ENCODE peak calls at places on chromosomes 3 and 15, in eight cellular contexts. One of them, this sample, is unnamed.

GRCh38 chr3:23748398-23749110 is 57.2 kb upstream of the UBE2E1 start:
- DNase-seq in fibroblast of the aortic adventitia: peak; percentile 79
- DNase-seq in frontal cortex: no peak
- DNase-seq in HT-29: no peak
- DNase-seq in activated CD4-positive, alpha-beta T cell treated with anti-CD3 and anti-CD28 coated beads, Interleukin-2, amount 50 U/mL, for 4 hours: no peak
- DNase-seq in AG09309: peak; percentile 52
- DNase-seq in GM06990: no peak
- DNase-seq in AG04450: no peak
- DNase-seq in this sample: no peak

GRCh38 chr3:188207941-188208750 is 54.2 kb downstream of the LPP start:
- DNase-seq in fibroblast of the aortic adventitia: no peak
- DNase-seq in frontal cortex: no peak
- DNase-seq in HT-29: no peak
- DNase-seq in activated CD4-positive, alpha-beta T cell treated with anti-CD3 and anti-CD28 coated beads, Interleukin-2, amount 50 U/mL, for 4 hours: no peak
- DNase-seq in AG09309: no peak
- DNase-seq in GM06990: no peak
- DNase-seq in AG04450: no peak
- DNase-seq in this sample: peak; percentile 54

GRCh38 chr3:33439421-33440327 is 531 bp downstream of the UBP1 start:
- DNase-seq in fibroblast of the aortic adventitia: peak; percentile 33
- DNase-seq in frontal cortex: peak; percentile 66
- DNase-seq in HT-29: peak; percentile 54
- DNase-seq in activated CD4-positive, alpha-beta T cell treated with anti-CD3 and anti-CD28 coated beads, Interleukin-2, amount 50 U/mL, for 4 hours: peak; percentile 35
- DNase-seq in AG09309: no peak
- DNase-seq in GM06990: peak; percentile 76
- DNase-seq in AG04450: no peak
- DNase-seq in this sample: peak; percentile 76

GRCh38 chr15:78930577-78931388 is 14.1 kb downstream of the CTSH start:
- DNase-seq in fibroblast of the aortic adventitia: peak; percentile 93
- DNase-seq in frontal cortex: no peak
- DNase-seq in HT-29: peak; percentile 98
- DNase-seq in activated CD4-positive, alpha-beta T cell treated with anti-CD3 and anti-CD28 coated beads, Interleukin-2, amount 50 U/mL, for 4 hours: no peak
- DNase-seq in AG09309: peak; percentile 88
- DNase-seq in GM06990: no peak
- DNase-seq in AG04450: peak; percentile 49
- DNase-seq in this sample: peak; percentile 54

GRCh38 chr3:176766862-176767261 is 430.4 kb downstream of the TBL1XR1 start:
- DNase-seq in fibroblast of the aortic adventitia: no peak
- DNase-seq in frontal cortex: no peak
- DNase-seq in HT-29: no peak
- DNase-seq in activated CD4-positive, alpha-beta T cell treated with anti-CD3 and anti-CD28 coated beads, Interleukin-2, amount 50 U/mL, for 4 hours: no peak
- DNase-seq in AG09309: no peak
- DNase-seq in GM06990: no peak
- DNase-seq in AG04450: no peak
- DNase-seq in this sample: no peak

GRCh38 chr3:72891053-72891855 is 3.4 kb downstream of the GXYLT2 start:
- DNase-seq in fibroblast of the aortic adventitia: peak; percentile 100
- DNase-seq in frontal cortex: no peak
- DNase-seq in HT-29: no peak
- DNase-seq in activated CD4-positive, alpha-beta T cell treated with anti-CD3 and anti-CD28 coated beads, Interleukin-2, amount 50 U/mL, for 4 hours: no peak
- DNase-seq in AG09309: peak; percentile 96
- DNase-seq in GM06990: no peak
- DNase-seq in AG04450: peak; percentile 100
- DNase-seq in this sample: peak; percentile 75

GRCh38 chr15:43219929-43220886 is 610 bp downstream of the EPB42 start:
- DNase-seq in fibroblast of the aortic adventitia: no peak
- DNase-seq in frontal cortex: no peak
- DNase-seq in HT-29: no peak
- DNase-seq in activated CD4-positive, alpha-beta T cell treated with anti-CD3 and anti-CD28 coated beads, Interleukin-2, amount 50 U/mL, for 4 hours: no peak
- DNase-seq in AG09309: no peak
- DNase-seq in GM06990: no peak
- DNase-seq in AG04450: no peak
- DNase-seq in this sample: no peak

GRCh38 chr3:38468811-38469210 is 15.1 kb downstream of the ACVR2B start:
- DNase-seq in fibroblast of the aortic adventitia: no peak
- DNase-seq in frontal cortex: no peak
- DNase-seq in HT-29: no peak
- DNase-seq in activated CD4-positive, alpha-beta T cell treated with anti-CD3 and anti-CD28 coated beads, Interleukin-2, amount 50 U/mL, for 4 hours: no peak
- DNase-seq in AG09309: no peak
- DNase-seq in GM06990: no peak
- DNase-seq in AG04450: no peak
- DNase-seq in this sample: no peak

GRCh38 chr3:189143321-189143720 is 28.4 kb upstream of the TPRG1 start:
- DNase-seq in fibroblast of the aortic adventitia: no peak
- DNase-seq in frontal cortex: no peak
- DNase-seq in HT-29: no peak
- DNase-seq in activated CD4-positive, alpha-beta T cell treated with anti-CD3 and anti-CD28 coated beads, Interleukin-2, amount 50 U/mL, for 4 hours: no peak
- DNase-seq in AG09309: no peak
- DNase-seq in GM06990: no peak
- DNase-seq in AG04450: no peak
- DNase-seq in this sample: no peak

GRCh38 chr15:100383302-100384107 is 41.7 kb upstream of the ADAMTS17 start:
- DNase-seq in fibroblast of the aortic adventitia: peak; percentile 2
- DNase-seq in frontal cortex: peak; percentile 24
- DNase-seq in HT-29: peak; percentile 57
- DNase-seq in activated CD4-positive, alpha-beta T cell treated with anti-CD3 and anti-CD28 coated beads, Interleukin-2, amount 50 U/mL, for 4 hours: no peak
- DNase-seq in AG09309: no peak
- DNase-seq in GM06990: no peak
- DNase-seq in AG04450: no peak
- DNase-seq in this sample: peak; percentile 64

GRCh38 chr3:31748281-31749245 is 215.8 kb downstream of the STT3B start:
- DNase-seq in fibroblast of the aortic adventitia: no peak
- DNase-seq in frontal cortex: no peak
- DNase-seq in HT-29: no peak
- DNase-seq in activated CD4-positive, alpha-beta T cell treated with anti-CD3 and anti-CD28 coated beads, Interleukin-2, amount 50 U/mL, for 4 hours: no peak
- DNase-seq in AG09309: no peak
- DNase-seq in GM06990: no peak
- DNase-seq in AG04450: no peak
- DNase-seq in this sample: peak; percentile 69

GRCh38 chr3:59654953-59655430 is 605.2 kb upstream of the CFAP20DC start:
- DNase-seq in fibroblast of the aortic adventitia: no peak
- DNase-seq in frontal cortex: no peak
- DNase-seq in HT-29: no peak
- DNase-seq in activated CD4-positive, alpha-beta T cell treated with anti-CD3 and anti-CD28 coated beads, Interleukin-2, amount 50 U/mL, for 4 hours: no peak
- DNase-seq in AG09309: no peak
- DNase-seq in GM06990: no peak
- DNase-seq in AG04450: no peak
- DNase-seq in this sample: no peak

GRCh38 chr15:76678766-76679165 is 226.4 kb downstream of the SCAPER start:
- DNase-seq in fibroblast of the aortic adventitia: peak; percentile 49
- DNase-seq in frontal cortex: no peak
- DNase-seq in HT-29: no peak
- DNase-seq in activated CD4-positive, alpha-beta T cell treated with anti-CD3 and anti-CD28 coated beads, Interleukin-2, amount 50 U/mL, for 4 hours: no peak
- DNase-seq in AG09309: peak; percentile 8
- DNase-seq in GM06990: no peak
- DNase-seq in AG04450: no peak
- DNase-seq in this sample: peak; percentile 29

GRCh38 chr15:43318990-43319771 is 11.2 kb downstream of the LCMT2 start:
- DNase-seq in fibroblast of the aortic adventitia: no peak
- DNase-seq in frontal cortex: no peak
- DNase-seq in HT-29: no peak
- DNase-seq in activated CD4-positive, alpha-beta T cell treated with anti-CD3 and anti-CD28 coated beads, Interleukin-2, amount 50 U/mL, for 4 hours: no peak
- DNase-seq in AG09309: no peak
- DNase-seq in GM06990: no peak
- DNase-seq in AG04450: no peak
- DNase-seq in this sample: peak; percentile 13

GRCh38 chr3:9779721-9780450 is 10.1 kb upstream of the CAMK1 start:
- DNase-seq in fibroblast of the aortic adventitia: no peak
- DNase-seq in frontal cortex: no peak
- DNase-seq in HT-29: no peak
- DNase-seq in activated CD4-positive, alpha-beta T cell treated with anti-CD3 and anti-CD28 coated beads, Interleukin-2, amount 50 U/mL, for 4 hours: no peak
- DNase-seq in AG09309: no peak
- DNase-seq in GM06990: peak; percentile 69
- DNase-seq in AG04450: no peak
- DNase-seq in this sample: no peak

GRCh38 chr15:66757521-66757920 is 55.5 kb downstream of the SMAD6 start:
- DNase-seq in fibroblast of the aortic adventitia: no peak
- DNase-seq in frontal cortex: no peak
- DNase-seq in HT-29: no peak
- DNase-seq in activated CD4-positive, alpha-beta T cell treated with anti-CD3 and anti-CD28 coated beads, Interleukin-2, amount 50 U/mL, for 4 hours: no peak
- DNase-seq in AG09309: no peak
- DNase-seq in GM06990: no peak
- DNase-seq in AG04450: no peak
- DNase-seq in this sample: no peak

GRCh38 chr3:21506061-21506460 is 244.9 kb downstream of the ZNF385D start:
- DNase-seq in fibroblast of the aortic adventitia: peak; percentile 45
- DNase-seq in frontal cortex: no peak
- DNase-seq in HT-29: no peak
- DNase-seq in activated CD4-positive, alpha-beta T cell treated with anti-CD3 and anti-CD28 coated beads, Interleukin-2, amount 50 U/mL, for 4 hours: no peak
- DNase-seq in AG09309: no peak
- DNase-seq in GM06990: no peak
- DNase-seq in AG04450: no peak
- DNase-seq in this sample: no peak

GRCh38 chr3:152902141-152902669 is 67.3 kb downstream of the P2RY1 start:
- DNase-seq in fibroblast of the aortic adventitia: no peak
- DNase-seq in frontal cortex: no peak
- DNase-seq in HT-29: no peak
- DNase-seq in activated CD4-positive, alpha-beta T cell treated with anti-CD3 and anti-CD28 coated beads, Interleukin-2, amount 50 U/mL, for 4 hours: no peak
- DNase-seq in AG09309: no peak
- DNase-seq in GM06990: no peak
- DNase-seq in AG04450: no peak
- DNase-seq in this sample: no peak

GRCh38 chr3:81663114-81663513 is 98.3 kb downstream of the GBE1 start:
- DNase-seq in fibroblast of the aortic adventitia: no peak
- DNase-seq in frontal cortex: no peak
- DNase-seq in HT-29: no peak
- DNase-seq in activated CD4-positive, alpha-beta T cell treated with anti-CD3 and anti-CD28 coated beads, Interleukin-2, amount 50 U/mL, for 4 hours: no peak
- DNase-seq in AG09309: no peak
- DNase-seq in GM06990: no peak
- DNase-seq in AG04450: no peak
- DNase-seq in this sample: no peak

GRCh38 chr3:184236636-184237035 is 7.3 kb downstream of the VWA5B2 start:
- DNase-seq in fibroblast of the aortic adventitia: no peak
- DNase-seq in frontal cortex: no peak
- DNase-seq in HT-29: no peak
- DNase-seq in activated CD4-positive, alpha-beta T cell treated with anti-CD3 and anti-CD28 coated beads, Interleukin-2, amount 50 U/mL, for 4 hours: no peak
- DNase-seq in AG09309: no peak
- DNase-seq in GM06990: no peak
- DNase-seq in AG04450: no peak
- DNase-seq in this sample: no peak

GRCh38 chr3:108420926-108421325 is 89.5 kb downstream of the MYH15 start:
- DNase-seq in fibroblast of the aortic adventitia: peak; percentile 92
- DNase-seq in frontal cortex: no peak
- DNase-seq in HT-29: no peak
- DNase-seq in activated CD4-positive, alpha-beta T cell treated with anti-CD3 and anti-CD28 coated beads, Interleukin-2, amount 50 U/mL, for 4 hours: no peak
- DNase-seq in AG09309: peak; percentile 64
- DNase-seq in GM06990: no peak
- DNase-seq in AG04450: peak; percentile 57
- DNase-seq in this sample: no peak

GRCh38 chr3:150733936-150734794 is 28.8 kb downstream of the SIAH2 start:
- DNase-seq in fibroblast of the aortic adventitia: no peak
- DNase-seq in frontal cortex: no peak
- DNase-seq in HT-29: no peak
- DNase-seq in activated CD4-positive, alpha-beta T cell treated with anti-CD3 and anti-CD28 coated beads, Interleukin-2, amount 50 U/mL, for 4 hours: no peak
- DNase-seq in AG09309: no peak
- DNase-seq in GM06990: no peak
- DNase-seq in AG04450: no peak
- DNase-seq in this sample: no peak

GRCh38 chr3:144189044-144189443 is 217.4 kb downstream of the DIPK2A start:
- DNase-seq in fibroblast of the aortic adventitia: peak; percentile 6
- DNase-seq in frontal cortex: no peak
- DNase-seq in HT-29: no peak
- DNase-seq in activated CD4-positive, alpha-beta T cell treated with anti-CD3 and anti-CD28 coated beads, Interleukin-2, amount 50 U/mL, for 4 hours: no peak
- DNase-seq in AG09309: no peak
- DNase-seq in GM06990: no peak
- DNase-seq in AG04450: no peak
- DNase-seq in this sample: no peak

GRCh38 chr3:48984648-48985047 is 5.4 kb upstream of the P4HTM start:
- DNase-seq in fibroblast of the aortic adventitia: no peak
- DNase-seq in frontal cortex: no peak
- DNase-seq in HT-29: no peak
- DNase-seq in activated CD4-positive, alpha-beta T cell treated with anti-CD3 and anti-CD28 coated beads, Interleukin-2, amount 50 U/mL, for 4 hours: no peak
- DNase-seq in AG09309: no peak
- DNase-seq in GM06990: no peak
- DNase-seq in AG04450: no peak
- DNase-seq in this sample: no peak

GRCh38 chr3:142586803-142587406 is 8.4 kb upstream of the ATR start:
- DNase-seq in fibroblast of the aortic adventitia: peak; percentile 88
- DNase-seq in frontal cortex: peak; percentile 51
- DNase-seq in HT-29: peak; percentile 89
- DNase-seq in activated CD4-positive, alpha-beta T cell treated with anti-CD3 and anti-CD28 coated beads, Interleukin-2, amount 50 U/mL, for 4 hours: no peak
- DNase-seq in AG09309: peak; percentile 67
- DNase-seq in GM06990: no peak
- DNase-seq in AG04450: peak; percentile 32
- DNase-seq in this sample: peak; percentile 86

GRCh38 chr15:94061041-94061440 is 170.3 kb upstream of the MCTP2 start:
- DNase-seq in fibroblast of the aortic adventitia: no peak
- DNase-seq in frontal cortex: no peak
- DNase-seq in HT-29: no peak
- DNase-seq in activated CD4-positive, alpha-beta T cell treated with anti-CD3 and anti-CD28 coated beads, Interleukin-2, amount 50 U/mL, for 4 hours: no peak
- DNase-seq in AG09309: no peak
- DNase-seq in GM06990: no peak
- DNase-seq in AG04450: no peak
- DNase-seq in this sample: no peak

GRCh38 chr15:98671060-98672008 is 23.0 kb downstream of the IGF1R start:
- DNase-seq in fibroblast of the aortic adventitia: peak; percentile 84
- DNase-seq in frontal cortex: no peak
- DNase-seq in HT-29: no peak
- DNase-seq in activated CD4-positive, alpha-beta T cell treated with anti-CD3 and anti-CD28 coated beads, Interleukin-2, amount 50 U/mL, for 4 hours: no peak
- DNase-seq in AG09309: no peak
- DNase-seq in GM06990: no peak
- DNase-seq in AG04450: no peak
- DNase-seq in this sample: peak; percentile 44

GRCh38 chr15:95734422-95735316 is 595.8 kb upstream of the NR2F2 start:
- DNase-seq in fibroblast of the aortic adventitia: peak; percentile 51
- DNase-seq in frontal cortex: no peak
- DNase-seq in HT-29: peak; percentile 12
- DNase-seq in activated CD4-positive, alpha-beta T cell treated with anti-CD3 and anti-CD28 coated beads, Interleukin-2, amount 50 U/mL, for 4 hours: no peak
- DNase-seq in AG09309: no peak
- DNase-seq in GM06990: no peak
- DNase-seq in AG04450: no peak
- DNase-seq in this sample: no peak

GRCh38 chr3:41174703-41174964 is 24.7 kb upstream of the CTNNB1 start:
- DNase-seq in fibroblast of the aortic adventitia: no peak
- DNase-seq in frontal cortex: no peak
- DNase-seq in HT-29: no peak
- DNase-seq in activated CD4-positive, alpha-beta T cell treated with anti-CD3 and anti-CD28 coated beads, Interleukin-2, amount 50 U/mL, for 4 hours: no peak
- DNase-seq in AG09309: no peak
- DNase-seq in GM06990: no peak
- DNase-seq in AG04450: no peak
- DNase-seq in this sample: no peak

GRCh38 chr3:33144433-33144832 is 30.6 kb downstream of the CRTAP start:
- DNase-seq in fibroblast of the aortic adventitia: no peak
- DNase-seq in frontal cortex: no peak
- DNase-seq in HT-29: peak; percentile 1
- DNase-seq in activated CD4-positive, alpha-beta T cell treated with anti-CD3 and anti-CD28 coated beads, Interleukin-2, amount 50 U/mL, for 4 hours: peak; percentile 6
- DNase-seq in AG09309: no peak
- DNase-seq in GM06990: no peak
- DNase-seq in AG04450: no peak
- DNase-seq in this sample: no peak

GRCh38 chr3:58647661-58648141 is 18.9 kb downstream of the FAM3D start:
- DNase-seq in fibroblast of the aortic adventitia: peak; percentile 38
- DNase-seq in frontal cortex: no peak
- DNase-seq in HT-29: peak; percentile 72
- DNase-seq in activated CD4-positive, alpha-beta T cell treated with anti-CD3 and anti-CD28 coated beads, Interleukin-2, amount 50 U/mL, for 4 hours: no peak
- DNase-seq in AG09309: no peak
- DNase-seq in GM06990: no peak
- DNase-seq in AG04450: no peak
- DNase-seq in this sample: peak; percentile 26

GRCh38 chr3:13550791-13551360 is 2.0 kb downstream of the FBLN2 start:
- DNase-seq in fibroblast of the aortic adventitia: no peak
- DNase-seq in frontal cortex: no peak
- DNase-seq in HT-29: no peak
- DNase-seq in activated CD4-positive, alpha-beta T cell treated with anti-CD3 and anti-CD28 coated beads, Interleukin-2, amount 50 U/mL, for 4 hours: no peak
- DNase-seq in AG09309: no peak
- DNase-seq in GM06990: no peak
- DNase-seq in AG04450: no peak
- DNase-seq in this sample: no peak

GRCh38 chr15:29143909-29144308 is 125.7 kb downstream of the NSMCE3 start:
- DNase-seq in fibroblast of the aortic adventitia: peak; percentile 53
- DNase-seq in frontal cortex: no peak
- DNase-seq in HT-29: no peak
- DNase-seq in activated CD4-positive, alpha-beta T cell treated with anti-CD3 and anti-CD28 coated beads, Interleukin-2, amount 50 U/mL, for 4 hours: no peak
- DNase-seq in AG09309: peak; percentile 50
- DNase-seq in GM06990: no peak
- DNase-seq in AG04450: peak; percentile 18
- DNase-seq in this sample: no peak

GRCh38 chr15:78944669-78945407 is at the start of gene CTSH:
- DNase-seq in fibroblast of the aortic adventitia: peak; percentile 21
- DNase-seq in frontal cortex: peak; percentile 88
- DNase-seq in HT-29: peak; percentile 94
- DNase-seq in activated CD4-positive, alpha-beta T cell treated with anti-CD3 and anti-CD28 coated beads, Interleukin-2, amount 50 U/mL, for 4 hours: peak; percentile 71
- DNase-seq in AG09309: no peak
- DNase-seq in GM06990: peak; percentile 89
- DNase-seq in AG04450: no peak
- DNase-seq in this sample: peak; percentile 91

This sample was measured in left kidney.